ENCODE peak calls at places on chromosomes 4 and X, in eight cellular contexts. M is mammary epithelial cell, V is choroid plexus epithelial cell, J is MCF 10A, P is suprapubic skin, X is nephron progenitor cell, Z is heart left ventricle, S is HFFc6. U is an unnamed sample.

GRCh38 chrX:132433001-132433400 is 55.8 kb downstream of the MBNL3 start:
- DNase-seq in V (peak), M (no peak), J (no peak), X (no peak), P (no peak), Z (no peak), S (no peak), U (no peak)

GRCh38 chr4:171650543-171650942 is 162.7 kb upstream of the GALNTL6 start:
- DNase-seq in X (peak), M (no peak), P (no peak), V (no peak), Z (no peak), S (no peak), J (peak), U (no peak)

GRCh38 chr4:87543835-87544461 is 14.8 kb upstream of the SPARCL1 start:
- DNase-seq in M (peak), S (peak), P (no peak), V (peak), Z (no peak), X (no peak), J (peak), U (peak)

GRCh38 chr4:6701371-6701770 is 7.7 kb downstream of the S100P start:
- DNase-seq in M (no peak), V (no peak), P (no peak), X (no peak), J (no peak), S (no peak), Z (no peak), U (peak)

GRCh38 chr4:129326810-129327209 is 230.9 kb downstream of the C4orf33 start:
- DNase-seq in J (no peak), S (no peak), P (no peak), Z (no peak), M (no peak), V (no peak), X (no peak), U (no peak)

GRCh38 chrX:46263494-46263893 is 281.7 kb downstream of the ZNF674 start:
- DNase-seq in J (no peak), P (no peak), M (peak), S (no peak), V (no peak), X (no peak), Z (no peak), U (no peak)

GRCh38 chrX:55546956-55547355 is 57.3 kb upstream of the USP51 start:
- DNase-seq in X (no peak), S (no peak), P (no peak), M (no peak), J (no peak), Z (no peak), V (peak), U (no peak)

GRCh38 chr4:83996254-83996653 is 460.3 kb downstream of the GPAT3 start:
- DNase-seq in M (no peak), P (no peak), Z (no peak), S (no peak), J (no peak), X (no peak), V (no peak), U (no peak)

GRCh38 chrX:30881390-30881789 is 7.7 kb downstream of the TAB3 start:
- DNase-seq in Z (no peak), J (no peak), X (no peak), P (no peak), S (no peak), M (no peak), V (no peak), U (no peak)

GRCh38 chr4:142840516-142841123 is 5.5 kb downstream of the INPP4B start:
- DNase-seq in J (peak), S (peak), V (peak), Z (no peak), X (no peak), M (no peak), P (no peak), U (peak)

GRCh38 chr4:185238261-185238681 is 28.9 kb downstream of the SNX25 start:
- DNase-seq in M (no peak), X (no peak), P (no peak), S (peak), Z (no peak), V (peak), J (no peak), U (no peak)

GRCh38 chrX:36849407-36849806 is 158.8 kb upstream of the FAM47C start:
- DNase-seq in J (no peak), Z (no peak), X (no peak), P (no peak), S (no peak), M (no peak), V (no peak), U (no peak)

GRCh38 chr4:154491731-154492249 is at the start of gene DCHS2:
- DNase-seq in P (no peak), S (no peak), Z (no peak), M (peak), X (peak), V (no peak), J (no peak), U (peak)

GRCh38 chrX:10158279-10158939 is 1.6 kb downstream of the CLCN4 start:
- DNase-seq in P (no peak), Z (no peak), J (peak), X (peak), V (no peak), M (no peak), S (no peak), U (peak)

GRCh38 chr4:64584981-64585557 is 175.8 kb upstream of the TECRL start:
- DNase-seq in X (peak), M (peak), J (peak), S (no peak), Z (no peak), V (peak), P (no peak), U (peak)

GRCh38 chr4:8769645-8770517 is 101.8 kb downstream of the HMX1 start:
- DNase-seq in Z (peak), M (no peak), S (no peak), V (no peak), J (no peak), P (no peak), X (no peak), U (no peak)

GRCh38 chrX:20653070-20653469 is 386.4 kb upstream of the RPS6KA3 start:
- DNase-seq in Z (no peak), P (no peak), J (no peak), M (peak), X (no peak), V (no peak), S (no peak), U (no peak)

GRCh38 chr4:37994569-37994968 is 34.4 kb downstream of the PTTG2 start:
- DNase-seq in S (no peak), X (no peak), P (no peak), J (no peak), Z (no peak), V (no peak), M (no peak), U (no peak)

GRCh38 chr4:73832651-73833237 is 3.7 kb upstream of the CXCL6 start:
- DNase-seq in J (no peak), S (peak), V (peak), P (no peak), X (no peak), Z (no peak), M (peak), U (no peak)

GRCh38 chr4:109472343-109472761 is 38.7 kb downstream of the SEC24B start:
- DNase-seq in J (peak), S (peak), P (no peak), Z (no peak), X (no peak), V (peak), M (peak), U (peak)

GRCh38 chrX:17563515-17563914 is 173.8 kb upstream of the SCML1 start:
- DNase-seq in Z (no peak), M (peak), J (no peak), P (no peak), V (peak), X (no peak), S (peak), U (no peak)

GRCh38 chr4:186553717-186554116 is 1.6 kb downstream of the MTNR1A start:
- DNase-seq in V (no peak), S (no peak), X (no peak), Z (no peak), P (no peak), M (no peak), J (no peak), U (no peak)

GRCh38 chr4:121485190-121485804 is 104.5 kb upstream of the QRFPR start:
- DNase-seq in J (no peak), V (no peak), M (peak), P (no peak), Z (no peak), S (no peak), X (no peak), U (no peak)

GRCh38 chr4:121479801-121480200 is 99.0 kb upstream of the QRFPR start:
- DNase-seq in Z (no peak), P (no peak), S (no peak), V (no peak), J (peak), M (peak), X (no peak), U (no peak)

DNA sequence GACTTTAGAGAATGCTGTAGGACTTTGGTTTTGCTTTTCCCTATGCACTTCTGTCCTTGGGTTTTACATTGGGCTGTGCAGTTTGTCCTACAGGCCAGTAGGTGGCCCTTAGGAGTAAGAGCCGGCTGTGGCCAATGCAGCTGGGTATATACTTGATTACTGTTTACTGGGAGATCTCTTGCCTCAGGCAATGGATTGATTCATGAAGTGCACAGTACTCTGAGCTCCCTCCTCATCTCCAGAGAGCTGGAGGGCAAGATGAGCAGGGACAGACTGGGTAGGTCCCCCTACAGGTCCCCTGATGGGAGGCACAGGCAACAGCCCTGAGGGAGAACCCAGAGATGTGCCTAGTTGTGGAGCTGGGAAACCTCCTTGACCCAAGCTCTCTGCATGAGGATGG is 103.8 kb upstream of the QRFPR start:
- DNase-seq in X (peak), M (peak), S (peak), Z (no peak), P (no peak), J (peak), V (peak), U (peak)
- TF ChIP-seq CTCF in X (peak), M (peak), S (peak), Z (peak), P (peak), J (peak), V (peak), U (peak)

DNA sequence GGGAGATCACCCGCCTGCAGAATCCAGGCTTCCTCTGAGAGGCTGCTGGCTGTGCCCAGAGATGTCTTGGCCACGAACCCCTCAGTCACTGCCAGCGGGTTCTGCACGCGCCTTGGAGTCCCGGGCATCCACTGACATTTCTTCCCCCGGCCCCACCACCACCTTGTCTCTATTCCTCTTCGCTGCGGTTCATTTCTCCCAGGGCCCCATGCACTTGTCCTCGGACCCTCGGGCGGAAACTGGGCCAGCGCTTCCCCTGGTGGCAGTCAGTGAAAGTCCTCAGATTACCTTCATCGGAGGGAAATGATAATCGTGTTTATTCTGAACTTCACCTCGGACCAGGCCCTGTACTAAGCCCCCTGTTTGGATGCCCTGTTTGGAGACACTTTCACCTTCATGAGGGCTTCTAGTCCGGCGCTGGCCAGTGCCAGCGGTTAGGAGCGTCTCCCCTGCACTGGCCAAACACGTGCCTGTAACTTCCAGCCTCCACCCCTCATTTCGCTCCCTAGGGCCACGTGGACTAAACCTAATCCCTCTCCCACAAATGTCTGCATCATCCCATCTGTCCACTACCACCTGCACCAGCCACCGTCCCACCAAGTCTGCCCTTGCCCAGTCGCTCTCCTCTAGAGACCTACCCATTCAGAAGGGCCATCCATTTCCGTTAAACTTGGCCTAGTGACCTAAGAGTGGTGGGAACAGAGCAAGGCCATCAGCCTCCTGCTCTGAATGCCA is 82.0 kb downstream of the DCTD start:
- DNase-seq in V (no peak), M (no peak), X (no peak), J (no peak), P (no peak), Z (no peak), S (no peak), U (no peak)
- TF ChIP-seq CTCF in V (no peak), M (no peak), X (no peak), J (no peak), P (no peak), Z (no peak), S (peak), U (peak)

DNA sequence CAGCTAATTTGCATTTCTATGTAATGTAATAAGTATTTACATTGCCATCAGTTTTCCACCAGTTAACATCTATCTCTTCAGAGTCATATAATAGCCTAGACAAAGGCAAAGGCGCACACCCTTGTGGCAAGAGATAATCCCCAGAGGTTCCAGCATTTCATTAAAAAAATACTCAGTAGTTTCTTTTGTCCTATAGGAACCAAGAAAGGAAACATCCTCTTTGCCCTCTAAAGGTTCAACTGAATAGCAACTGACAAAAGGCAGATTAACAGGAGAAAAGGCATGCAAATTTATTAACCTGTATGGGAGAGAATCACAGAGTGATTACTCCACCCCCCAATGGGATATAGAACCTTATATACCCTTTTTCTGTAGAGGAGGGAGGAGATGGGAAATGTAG is 48.4 kb downstream of the MAGEB17 start:
- DNase-seq in X (no peak), V (no peak), Z (no peak), P (no peak), M (no peak), J (no peak), S (no peak), U (peak)
- TF ChIP-seq CTCF in X (no peak), V (no peak), Z (no peak), P (no peak), M (no peak), J (no peak), S (no peak), U (no peak)

GRCh38 chrX:101206471-101206870 is 13.1 kb upstream of the DRP2 start:
- DNase-seq in P (no peak), X (no peak), M (peak), S (peak), V (peak), Z (no peak), J (peak), U (peak)
- TF ChIP-seq CTCF in P (no peak), X (no peak), M (peak), S (peak), V (peak), Z (peak), J (peak), U (peak)

DNA sequence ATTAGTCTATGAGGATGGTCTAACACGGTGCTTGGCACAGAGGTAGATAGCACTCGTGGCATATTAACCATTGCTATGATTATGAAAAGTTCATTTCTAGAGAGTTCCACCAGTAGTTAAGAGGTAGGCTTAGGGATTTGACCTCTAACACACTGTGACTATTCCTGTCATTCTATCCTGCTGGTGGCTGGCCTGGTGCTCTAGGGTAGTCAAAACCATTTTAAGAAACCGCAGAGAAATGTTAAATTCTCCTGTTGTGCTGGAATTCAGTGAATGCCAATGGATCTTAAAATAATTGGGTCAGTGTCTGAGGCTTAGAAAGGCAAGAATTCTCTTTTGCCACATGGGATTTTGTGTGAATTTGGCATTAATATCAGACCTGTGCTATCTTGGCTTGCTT is 53.9 kb downstream of the VGLL1 start:
- DNase-seq in J (no peak), Z (no peak), P (no peak), X (no peak), S (no peak), V (no peak), M (no peak), U (no peak)
- TF ChIP-seq CTCF in J (no peak), Z (no peak), P (no peak), X (no peak), S (no peak), V (no peak), M (no peak), U (no peak)

GRCh38 chr4:100843897-100844296 is 326.1 kb upstream of the EMCN start:
- DNase-seq in M (no peak), J (no peak), V (no peak), X (no peak), P (no peak), Z (no peak), S (no peak), U (no peak)

GRCh38 chr4:100849319-100849718 is 331.5 kb upstream of the EMCN start:
- DNase-seq in P (no peak), V (no peak), M (no peak), X (no peak), Z (no peak), S (no peak), J (no peak), U (peak)

GRCh38 chr4:100852326-100852725 is 334.5 kb upstream of the EMCN start:
- DNase-seq in X (no peak), S (no peak), M (no peak), J (no peak), V (no peak), P (no peak), Z (no peak), U (no peak)

DNA sequence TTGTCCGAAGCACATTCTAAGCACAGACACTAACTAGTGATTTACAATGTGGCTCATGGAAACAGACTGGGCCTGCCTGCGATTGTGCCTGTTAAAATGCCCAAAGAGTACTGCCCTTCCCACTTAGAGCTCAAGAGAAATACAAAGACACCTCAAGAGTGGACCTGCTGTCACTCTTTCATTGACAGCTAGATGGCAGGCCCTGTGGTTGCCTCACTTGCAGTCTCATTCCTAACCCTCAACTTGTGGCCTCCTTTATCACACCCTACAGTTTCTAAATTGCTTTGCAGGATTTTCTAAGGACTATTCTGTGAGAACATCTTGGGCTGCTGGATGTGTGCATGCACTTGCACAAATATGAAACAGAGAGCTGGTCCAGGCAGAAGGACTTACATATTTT is 331.0 kb upstream of the EMCN start:
- DNase-seq in J (peak), P (no peak), M (no peak), Z (no peak), X (no peak), S (no peak), V (no peak), U (peak)
- TF ChIP-seq CTCF in J (peak), P (peak), M (no peak), Z (no peak), X (no peak), S (peak), V (peak), U (peak)